ENCODE peak calls at places on chromosomes 4 and X, in five cellular contexts. One of them, this sample, is unnamed.

GRCh38 chr4:158807696-158808095 is 38.9 kb downstream of the FNIP2 start:
- DNase-seq in HFF-Myc: no peak
- DNase-seq in cardiac fibroblast: no peak
- DNase-seq in fibroblast of lung: no peak
- DNase-seq in adrenal gland: no peak
- DNase-seq in this sample: no peak

GRCh38 chr4:3070709-3071500 is 3.4 kb downstream of the HTT-AS start:
- DNase-seq in HFF-Myc: no peak
- DNase-seq in cardiac fibroblast: peak; percentile 9
- DNase-seq in fibroblast of lung: no peak
- DNase-seq in adrenal gland: no peak
- DNase-seq in this sample: no peak

GRCh38 chr4:148170408-148171385 is 271.5 kb downstream of the NR3C2 start:
- DNase-seq in HFF-Myc: no peak
- DNase-seq in cardiac fibroblast: no peak
- DNase-seq in fibroblast of lung: no peak
- DNase-seq in adrenal gland: no peak
- DNase-seq in this sample: no peak

GRCh38 chr4:52568351-52568750 is 90.8 kb downstream of the USP46 start:
- DNase-seq in HFF-Myc: no peak
- DNase-seq in cardiac fibroblast: no peak
- DNase-seq in fibroblast of lung: no peak
- DNase-seq in adrenal gland: no peak
- DNase-seq in this sample: no peak

GRCh38 chr4:71258323-71258722 is 80.5 kb upstream of the SLC4A4 start:
- DNase-seq in HFF-Myc: no peak
- DNase-seq in cardiac fibroblast: no peak
- DNase-seq in fibroblast of lung: no peak
- DNase-seq in adrenal gland: no peak
- DNase-seq in this sample: no peak

GRCh38 chr4:111999801-112000200 is 145.5 kb upstream of the FAM241A start:
- DNase-seq in HFF-Myc: no peak
- DNase-seq in cardiac fibroblast: no peak
- DNase-seq in fibroblast of lung: no peak
- DNase-seq in adrenal gland: no peak
- DNase-seq in this sample: no peak

GRCh38 chr4:3145251-3145908 is 70.9 kb downstream of the HTT start:
- DNase-seq in HFF-Myc: no peak
- DNase-seq in cardiac fibroblast: peak; percentile 13
- DNase-seq in fibroblast of lung: peak; percentile 60
- DNase-seq in adrenal gland: no peak
- DNase-seq in this sample: no peak

GRCh38 chr4:99540287-99540939 is 23.4 kb downstream of the TRMT10A start:
- DNase-seq in HFF-Myc: no peak
- DNase-seq in cardiac fibroblast: no peak
- DNase-seq in fibroblast of lung: no peak
- DNase-seq in adrenal gland: no peak
- DNase-seq in this sample: no peak

GRCh38 chrX:40266490-40267333 is 169.0 kb upstream of the BCOR start:
- DNase-seq in HFF-Myc: no peak
- DNase-seq in cardiac fibroblast: peak; percentile 73
- DNase-seq in fibroblast of lung: peak; percentile 63
- DNase-seq in adrenal gland: peak; percentile 72
- DNase-seq in this sample: peak; percentile 71

GRCh38 chr4:168587326-168588125 is 90.7 kb downstream of the PALLD start:
- DNase-seq in HFF-Myc: no peak
- DNase-seq in cardiac fibroblast: peak; percentile 93
- DNase-seq in fibroblast of lung: peak; percentile 81
- DNase-seq in adrenal gland: no peak
- DNase-seq in this sample: no peak

GRCh38 chr4:185700048-185700447 is 111.9 kb downstream of the SORBS2 start:
- DNase-seq in HFF-Myc: no peak
- DNase-seq in cardiac fibroblast: peak; percentile 66
- DNase-seq in fibroblast of lung: no peak
- DNase-seq in adrenal gland: no peak
- DNase-seq in this sample: no peak

GRCh38 chr4:93103042-93103441 is 725.5 kb upstream of the ATOH1 start:
- DNase-seq in HFF-Myc: no peak
- DNase-seq in cardiac fibroblast: no peak
- DNase-seq in fibroblast of lung: no peak
- DNase-seq in adrenal gland: no peak
- DNase-seq in this sample: no peak

GRCh38 chrX:129577473-129577872 is 37.4 kb downstream of the OCRL start:
- DNase-seq in HFF-Myc: peak; percentile 20
- DNase-seq in cardiac fibroblast: peak; percentile 88
- DNase-seq in fibroblast of lung: peak; percentile 77
- DNase-seq in adrenal gland: no peak
- DNase-seq in this sample: no peak

GRCh38 chr4:8347660-8348059 is 78.1 kb downstream of the HTRA3 start:
- DNase-seq in HFF-Myc: no peak
- DNase-seq in cardiac fibroblast: no peak
- DNase-seq in fibroblast of lung: no peak
- DNase-seq in adrenal gland: no peak
- DNase-seq in this sample: no peak

GRCh38 chrX:53678667-53679066 is 7.9 kb downstream of the HUWE1 start:
- DNase-seq in HFF-Myc: no peak
- DNase-seq in cardiac fibroblast: peak; percentile 25
- DNase-seq in fibroblast of lung: no peak
- DNase-seq in adrenal gland: no peak
- DNase-seq in this sample: no peak
- TF ChIP-seq CTCF in HFF-Myc: peak; percentile 24
- TF ChIP-seq CTCF in cardiac fibroblast: peak; percentile 30
- TF ChIP-seq CTCF in fibroblast of lung: no peak
- TF ChIP-seq CTCF in adrenal gland: no peak
- TF ChIP-seq CTCF in this sample: no peak

GRCh38 chrX:18893536-18893935 is 90.4 kb downstream of the PHKA2 start:
- DNase-seq in HFF-Myc: no peak
- DNase-seq in cardiac fibroblast: no peak
- DNase-seq in fibroblast of lung: no peak
- DNase-seq in adrenal gland: no peak
- DNase-seq in this sample: no peak

GRCh38 chrX:18891561-18891945 is 92.4 kb downstream of the PHKA2 start:
- DNase-seq in HFF-Myc: no peak
- DNase-seq in cardiac fibroblast: no peak
- DNase-seq in fibroblast of lung: no peak
- DNase-seq in adrenal gland: no peak
- DNase-seq in this sample: no peak

GRCh38 chrX:18895157-18895952 is 88.6 kb downstream of the PHKA2 start:
- DNase-seq in HFF-Myc: no peak
- DNase-seq in cardiac fibroblast: peak; percentile 83
- DNase-seq in fibroblast of lung: peak; percentile 88
- DNase-seq in adrenal gland: no peak
- DNase-seq in this sample: no peak

GRCh38 chrX:18892881-18893280 is 91.0 kb downstream of the PHKA2 start:
- DNase-seq in HFF-Myc: no peak
- DNase-seq in cardiac fibroblast: no peak
- DNase-seq in fibroblast of lung: no peak
- DNase-seq in adrenal gland: no peak
- DNase-seq in this sample: no peak

DNA sequence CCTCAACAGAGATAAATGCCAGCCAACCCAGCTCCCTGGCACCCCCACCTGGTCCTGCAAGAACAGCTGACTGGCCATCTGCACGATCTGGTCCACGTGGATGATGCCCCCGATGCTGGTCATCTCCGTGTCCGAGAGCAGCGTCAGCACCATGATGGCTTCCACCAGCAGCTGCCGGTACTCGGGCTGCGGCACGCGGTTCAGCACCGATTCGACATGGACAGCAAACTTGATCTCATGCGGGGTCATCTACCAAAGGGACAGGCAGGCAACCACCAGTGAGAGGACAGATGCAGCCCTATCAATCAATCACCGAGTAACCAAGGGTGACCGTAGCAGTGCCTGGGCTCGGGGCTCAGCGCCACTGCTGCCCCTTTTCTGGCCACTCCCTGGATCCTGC is 89.8 kb downstream of the PHKA2 start:
- DNase-seq in HFF-Myc: no peak
- DNase-seq in cardiac fibroblast: no peak
- DNase-seq in fibroblast of lung: no peak
- DNase-seq in adrenal gland: no peak
- DNase-seq in this sample: no peak
- TF ChIP-seq CTCF in HFF-Myc: no peak
- TF ChIP-seq CTCF in cardiac fibroblast: no peak
- TF ChIP-seq CTCF in fibroblast of lung: no peak
- TF ChIP-seq CTCF in adrenal gland: no peak
- TF ChIP-seq CTCF in this sample: no peak

GRCh38 chrX:76439188-76439587 is 11.7 kb downstream of the MAGEE1 start:
- DNase-seq in HFF-Myc: no peak
- DNase-seq in cardiac fibroblast: no peak
- DNase-seq in fibroblast of lung: no peak
- DNase-seq in adrenal gland: no peak
- DNase-seq in this sample: no peak
- TF ChIP-seq CTCF in HFF-Myc: no peak
- TF ChIP-seq CTCF in cardiac fibroblast: no peak
- TF ChIP-seq CTCF in fibroblast of lung: no peak
- TF ChIP-seq CTCF in adrenal gland: no peak
- TF ChIP-seq CTCF in this sample: no peak

GRCh38 chr4:82782626-82783025 is 16.0 kb downstream of the SCD5 start:
- DNase-seq in HFF-Myc: no peak
- DNase-seq in cardiac fibroblast: no peak
- DNase-seq in fibroblast of lung: no peak
- DNase-seq in adrenal gland: peak; percentile 5
- DNase-seq in this sample: no peak
- TF ChIP-seq CTCF in HFF-Myc: no peak
- TF ChIP-seq CTCF in cardiac fibroblast: no peak
- TF ChIP-seq CTCF in fibroblast of lung: no peak
- TF ChIP-seq CTCF in adrenal gland: no peak
- TF ChIP-seq CTCF in this sample: no peak

GRCh38 chrX:23626651-23627050 is 40.6 kb upstream of the PRDX4 start:
- DNase-seq in HFF-Myc: no peak
- DNase-seq in cardiac fibroblast: no peak
- DNase-seq in fibroblast of lung: no peak
- DNase-seq in adrenal gland: no peak
- DNase-seq in this sample: no peak
- TF ChIP-seq CTCF in HFF-Myc: no peak
- TF ChIP-seq CTCF in cardiac fibroblast: peak; percentile 6
- TF ChIP-seq CTCF in fibroblast of lung: no peak
- TF ChIP-seq CTCF in adrenal gland: no peak
- TF ChIP-seq CTCF in this sample: no peak

GRCh38 chr4:44869222-44869882 is 143.0 kb upstream of the GNPDA2 start:
- DNase-seq in HFF-Myc: no peak
- DNase-seq in cardiac fibroblast: no peak
- DNase-seq in fibroblast of lung: no peak
- DNase-seq in adrenal gland: no peak
- DNase-seq in this sample: no peak
- TF ChIP-seq CTCF in HFF-Myc: no peak
- TF ChIP-seq CTCF in cardiac fibroblast: no peak
- TF ChIP-seq CTCF in fibroblast of lung: no peak
- TF ChIP-seq CTCF in adrenal gland: no peak
- TF ChIP-seq CTCF in this sample: no peak

GRCh38 chrX:7706032-7706431 is 136.9 kb upstream of the VCX start:
- DNase-seq in HFF-Myc: no peak
- DNase-seq in cardiac fibroblast: peak; percentile 15
- DNase-seq in fibroblast of lung: peak; percentile 0
- DNase-seq in adrenal gland: no peak
- DNase-seq in this sample: no peak
- TF ChIP-seq CTCF in HFF-Myc: no peak
- TF ChIP-seq CTCF in cardiac fibroblast: no peak
- TF ChIP-seq CTCF in fibroblast of lung: peak; percentile 12
- TF ChIP-seq CTCF in adrenal gland: no peak
- TF ChIP-seq CTCF in this sample: no peak

DNA sequence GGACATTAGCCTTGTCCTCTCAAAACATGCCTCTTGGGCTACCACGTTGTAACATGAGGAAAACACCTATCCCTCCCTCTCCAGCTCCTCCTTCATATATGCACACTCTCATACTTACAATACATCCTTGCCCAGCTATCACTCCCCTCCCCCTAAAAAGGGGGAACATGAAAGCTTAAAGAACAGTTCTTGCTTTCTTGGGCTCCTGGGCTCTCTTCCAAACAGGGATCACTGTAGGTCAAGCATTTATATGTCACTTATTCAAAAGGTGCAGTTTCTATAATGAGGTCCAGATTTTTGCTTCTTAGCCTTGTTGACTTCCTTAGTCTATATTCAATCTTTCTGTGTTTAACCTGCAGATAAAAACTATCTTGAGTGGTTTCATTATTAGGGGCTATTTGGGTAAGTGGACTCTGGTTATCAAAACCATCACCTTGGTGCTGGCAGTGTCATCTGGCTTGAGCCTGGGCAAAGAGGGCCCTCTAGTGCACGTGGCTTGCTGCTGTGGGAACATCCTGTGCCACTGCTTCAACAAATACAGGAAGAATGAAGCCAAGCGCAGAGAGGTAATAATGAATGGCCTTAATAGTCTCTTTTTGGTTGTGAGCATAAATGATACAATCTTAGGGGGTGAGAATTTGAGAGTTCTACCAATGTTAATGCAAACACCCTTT is 119.4 kb downstream of the AKAP4 start:
- DNase-seq in HFF-Myc: no peak
- DNase-seq in cardiac fibroblast: peak; percentile 41
- DNase-seq in fibroblast of lung: peak; percentile 23
- DNase-seq in adrenal gland: peak; percentile 23
- DNase-seq in this sample: peak; percentile 23
- TF ChIP-seq CTCF in HFF-Myc: peak; percentile 43
- TF ChIP-seq CTCF in cardiac fibroblast: peak; percentile 26
- TF ChIP-seq CTCF in fibroblast of lung: peak; percentile 19
- TF ChIP-seq CTCF in adrenal gland: no peak
- TF ChIP-seq CTCF in this sample: no peak

DNA sequence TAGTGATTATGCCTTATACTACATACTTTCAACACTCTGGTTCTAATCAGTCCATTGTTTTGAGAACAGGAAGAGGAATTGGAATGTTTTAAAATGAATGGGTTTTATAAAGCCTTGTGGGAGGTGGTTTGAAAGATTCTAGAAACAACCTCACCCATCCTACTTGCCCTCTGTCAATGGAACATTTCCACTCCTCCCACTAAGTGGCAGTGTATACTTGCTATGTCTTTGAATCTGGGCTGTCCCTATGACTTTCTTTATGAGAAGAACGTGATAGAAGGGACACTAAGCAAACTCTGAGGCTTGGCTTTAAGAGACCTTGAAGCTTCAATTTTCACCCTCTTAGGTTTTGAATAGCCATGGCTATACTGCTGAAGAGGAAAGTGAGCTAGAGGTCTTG is 611.2 kb downstream of the PPP4R3C start:
- DNase-seq in HFF-Myc: no peak
- DNase-seq in cardiac fibroblast: peak; percentile 33
- DNase-seq in fibroblast of lung: peak; percentile 54
- DNase-seq in adrenal gland: no peak
- DNase-seq in this sample: no peak
- TF ChIP-seq CTCF in HFF-Myc: no peak
- TF ChIP-seq CTCF in cardiac fibroblast: no peak
- TF ChIP-seq CTCF in fibroblast of lung: no peak
- TF ChIP-seq CTCF in adrenal gland: no peak
- TF ChIP-seq CTCF in this sample: no peak

DNA sequence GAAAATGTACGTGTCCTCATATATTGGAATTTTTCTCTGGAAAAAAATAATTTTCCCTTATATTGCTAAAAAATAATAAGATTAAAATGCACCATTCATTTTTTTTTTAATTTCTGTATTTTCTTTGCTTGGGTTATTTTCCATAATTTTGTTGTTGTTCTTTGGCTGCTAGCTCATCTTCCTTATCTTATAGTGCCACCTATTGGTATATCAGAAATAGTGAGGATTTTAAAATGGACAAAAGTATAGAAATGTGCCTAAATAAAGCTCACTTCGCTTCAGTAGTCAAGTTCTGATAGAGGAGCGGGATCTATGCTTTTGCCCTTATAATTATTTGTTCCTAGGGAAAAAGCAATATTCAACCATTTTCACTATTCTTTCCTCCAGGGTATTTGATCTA is 134.8 kb downstream of the NAP1L3 start:
- DNase-seq in HFF-Myc: no peak
- DNase-seq in cardiac fibroblast: peak; percentile 0
- DNase-seq in fibroblast of lung: no peak
- DNase-seq in adrenal gland: no peak
- DNase-seq in this sample: no peak
- TF ChIP-seq CTCF in HFF-Myc: no peak
- TF ChIP-seq CTCF in cardiac fibroblast: no peak
- TF ChIP-seq CTCF in fibroblast of lung: no peak
- TF ChIP-seq CTCF in adrenal gland: peak; percentile 37
- TF ChIP-seq CTCF in this sample: peak; percentile 12